ENCODE peak calls at places on chromosomes 1 and 21, in four cellular contexts. C is K562, V is HCT116, D is HepG2. T is an unnamed sample.

GRCh38 chr1:229664133-229664689 is 38.2 kb downstream of the URB2 start:
- DNase-seq in C (no peak), V (no peak), D (no peak), T (no peak)

GRCh38 chr1:54312874-54313316 is 93.3 kb downstream of the SSBP3 start:
- DNase-seq in D (peak), V (no peak), C (no peak), T (no peak)

GRCh38 chr1:53112271-53112774 is 30.1 kb downstream of the SLC1A7 start:
- DNase-seq in V (no peak), C (no peak), D (peak), T (no peak)

GRCh38 chr1:87392241-87393192 is 63.8 kb downstream of the LMO4 start:
- DNase-seq in C (no peak), D (no peak), V (no peak), T (no peak)

GRCh38 chr1:98197356-98197755 is 276.5 kb upstream of the DPYD start:
- DNase-seq in V (no peak), D (no peak), C (no peak), T (no peak)

GRCh38 chr1:179080866-179081695 is 789 bp upstream of the TOR3A start:
- DNase-seq in C (no peak), V (no peak), D (no peak), T (no peak)

GRCh38 chr21:24727803-24728425 is 879.4 kb downstream of the MRPL39 start:
- DNase-seq in V (no peak), D (no peak), C (no peak), T (no peak)

GRCh38 chr1:72442251-72442650 is 159.9 kb upstream of the NEGR1 start:
- DNase-seq in V (no peak), D (no peak), C (no peak), T (no peak)

GRCh38 chr1:3506943-3507342 is 52.5 kb downstream of the ARHGEF16 start:
- DNase-seq in V (no peak), C (no peak), D (no peak), T (no peak)
- TF ChIP-seq TCF7L2 in V (no peak), C (no peak), D (no peak), T (no peak)

GRCh38 chr1:239527046-239527693 is 140.8 kb downstream of the CHRM3 start:
- DNase-seq in C (no peak), D (no peak), V (no peak), T (no peak)
- H3K4me3 ChIP-seq in C (no peak), D (no peak), V (no peak), T (no peak)

GRCh38 chr1:10790155-10790707 is 6.2 kb downstream of the CASZ1 start:
- DNase-seq in C (no peak), D (no peak), V (no peak), T (no peak)

GRCh38 chr1:10787274-10787673 is 9.2 kb downstream of the CASZ1 start:
- DNase-seq in V (no peak), D (no peak), C (no peak), T (no peak)

GRCh38 chr1:10785855-10786638 is 10.4 kb downstream of the CASZ1 start:
- DNase-seq in D (no peak), C (no peak), V (no peak), T (no peak)

GRCh38 chr1:10789392-10790154 is 6.9 kb downstream of the CASZ1 start:
- DNase-seq in V (no peak), C (no peak), D (no peak), T (no peak)

GRCh38 chr1:10788592-10789006 is 7.8 kb downstream of the CASZ1 start:
- DNase-seq in V (no peak), C (no peak), D (peak), T (no peak)
- TF ChIP-seq TCF7L2 in V (no peak), C (no peak), D (no peak), T (no peak)

GRCh38 chr21:34878940-34879339 is 170.2 kb downstream of the RUNX1 start:
- DNase-seq in C (no peak), D (no peak), V (no peak), T (no peak)
- H3K4me3 ChIP-seq in C (no peak), D (no peak), V (no peak), T (peak)

DNA sequence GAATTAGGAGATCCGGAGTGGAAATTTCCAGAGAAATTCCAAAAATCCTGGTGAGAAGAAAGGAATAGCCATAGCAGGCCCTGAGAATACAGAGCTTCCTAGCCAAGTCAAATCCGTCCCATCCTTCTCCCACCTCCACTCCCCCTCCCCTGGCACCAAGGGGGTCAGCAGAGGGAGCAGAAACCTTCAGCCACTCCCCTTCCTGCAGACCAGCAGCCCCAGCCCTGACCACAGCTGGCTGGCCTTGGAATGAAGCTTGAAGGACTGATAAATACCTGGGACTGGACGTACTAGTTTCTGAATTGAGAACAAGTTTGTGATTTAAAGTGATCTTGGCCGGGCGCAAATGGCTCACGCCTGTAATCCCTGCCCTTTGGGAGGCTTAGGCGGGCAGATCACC is 13.8 kb upstream of the RIPPLY3 start:
- DNase-seq in C (no peak), V (no peak), D (no peak), T (no peak)
- TF ChIP-seq TCF7L2 in C (no peak), V (no peak), D (no peak), T (no peak)

DNA sequence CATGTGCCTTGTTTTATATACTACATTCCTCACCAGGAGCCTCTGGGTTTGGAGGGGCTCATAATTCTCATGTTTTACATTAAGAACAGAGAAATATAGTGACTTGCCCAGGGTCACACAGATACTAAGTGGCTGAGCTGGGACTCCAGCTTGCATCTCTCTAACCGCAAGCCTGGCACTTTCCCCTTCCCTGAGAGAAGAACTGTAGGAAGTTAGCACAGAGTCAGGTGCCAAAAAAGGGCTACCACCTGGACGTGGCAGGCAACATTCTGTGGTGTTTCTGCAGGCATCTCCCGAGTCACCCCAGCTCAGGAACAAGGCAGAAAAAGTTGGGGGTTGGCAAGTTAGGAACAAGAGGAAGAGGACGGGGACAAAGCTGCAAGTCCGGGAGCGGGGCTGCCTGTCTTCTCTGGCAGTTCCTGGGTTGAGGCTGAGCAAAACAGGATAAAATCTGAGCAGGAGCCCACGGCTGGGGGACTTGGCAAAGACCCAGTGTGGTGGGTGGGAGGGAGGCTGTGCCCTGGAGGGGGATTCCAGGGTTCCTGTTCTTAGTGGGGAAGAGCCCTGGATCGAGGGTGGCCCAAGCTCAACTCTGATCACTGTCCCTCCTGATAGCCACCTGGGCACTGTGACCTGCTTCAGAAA is 9.8 kb downstream of the PLA2G5 start:
- DNase-seq in V (no peak), D (no peak), C (no peak), T (no peak)
- H3K4me3 ChIP-seq in V (no peak), D (no peak), C (no peak), T (no peak)

GRCh38 chr21:21751286-21751685 is 753.1 kb downstream of the NCAM2 start:
- DNase-seq in C (no peak), D (no peak), V (no peak), T (no peak)
- TF ChIP-seq TCF7L2 in C (no peak), D (no peak), V (no peak), T (no peak)

GRCh38 chr1:26180010-26180506 is 2.8 kb downstream of the CNKSR1 start:
- DNase-seq in V (no peak), D (no peak), C (no peak), T (no peak)

GRCh38 chr1:26175346-26175745 is 1.9 kb upstream of the CNKSR1 start:
- DNase-seq in D (no peak), V (no peak), C (no peak), T (no peak)

GRCh38 chr1:26182372-26182675 is 5.0 kb downstream of the CNKSR1 start:
- DNase-seq in V (no peak), D (no peak), C (no peak), T (no peak)

GRCh38 chr1:26181586-26182371 is 4.5 kb downstream of the CNKSR1 start:
- DNase-seq in D (no peak), V (no peak), C (no peak), T (no peak)

GRCh38 chr1:26177182-26177684 is at the start of gene CNKSR1:
- DNase-seq in V (peak), C (no peak), D (peak), T (no peak)
- H3K4me3 ChIP-seq in V (peak), C (no peak), D (peak), T (peak)